ENCODE peak calls at places on chromosomes 12 and 14, in five cellular contexts. P, K, N, I and J are unnamed samples.

GRCh38 chr12:64007853-64008252 is 163.4 kb downstream of the SRGAP1 start:
- DNase-seq in P (no peak), K (no peak), N (no peak), I (no peak), J (no peak)

GRCh38 chr14:104299993-104300761 is 161.8 kb downstream of the KIF26A start:
- DNase-seq in P (no peak), K (no peak), N (peak; percentile 66), I (no peak), J (no peak)

GRCh38 chr14:29971101-29971500 is 43.5 kb upstream of the PRKD1 start:
- DNase-seq in P (no peak), K (no peak), N (no peak), I (no peak), J (no peak)

GRCh38 chr14:105272623-105273022 is 24.3 kb downstream of the BTBD6 start:
- DNase-seq in P (no peak), K (no peak), N (no peak), I (no peak), J (no peak)

GRCh38 chr12:203462-204260 is 10.3 kb downstream of the SLC6A12 start:
- DNase-seq in P (no peak), K (no peak), N (peak; percentile 68), I (no peak), J (no peak)

GRCh38 chr14:22892488-22892887 is 9.5 kb downstream of the REM2 start:
- DNase-seq in P (no peak), K (no peak), N (no peak), I (no peak), J (no peak)

GRCh38 chr14:58731465-58732330 is 93.9 kb downstream of the DACT1 start:
- DNase-seq in P (peak; percentile 99), K (no peak), N (no peak), I (no peak), J (peak; percentile 99)

GRCh38 chr12:15688202-15688736 is 100.9 kb downstream of the EPS8 start:
- DNase-seq in P (no peak), K (no peak), N (peak; percentile 74), I (peak; percentile 36), J (no peak)

GRCh38 chr14:73924337-73924736 is 25.6 kb downstream of the FAM161B start:
- DNase-seq in P (no peak), K (no peak), N (no peak), I (no peak), J (no peak)

GRCh38 chr12:14988035-14988434 is 15.2 kb downstream of the PDE6H start:
- DNase-seq in P (no peak), K (no peak), N (no peak), I (no peak), J (no peak)

GRCh38 chr12:80553316-80553715 is 109.3 kb downstream of the PTPRQ start:
- DNase-seq in P (peak; percentile 85), K (no peak), N (no peak), I (no peak), J (peak; percentile 73)

GRCh38 chr12:19130224-19131019 is 889 bp downstream of the PLEKHA5 start:
- DNase-seq in P (no peak), K (peak; percentile 11), N (peak; percentile 69), I (no peak), J (no peak)

GRCh38 chr12:97465012-97465345 is 2.4 kb downstream of the RMST start:
- DNase-seq in P (no peak), K (no peak), N (no peak), I (no peak), J (no peak)

GRCh38 chr12:85951823-85952222 is 77.7 kb downstream of the NTS start:
- DNase-seq in P (peak; percentile 34), K (no peak), N (no peak), I (no peak), J (no peak)

GRCh38 chr12:68416826-68417225 is 84.7 kb upstream of the MDM1 start:
- DNase-seq in P (no peak), K (no peak), N (no peak), I (no peak), J (no peak)

GRCh38 chr12:45974171-45974719 is 16.1 kb downstream of the SCAF11 start:
- DNase-seq in P (no peak), K (no peak), N (no peak), I (no peak), J (no peak)

GRCh38 chr12:124548854-124549378 is 18.5 kb downstream of the NCOR2 start:
- DNase-seq in P (no peak), K (no peak), N (no peak), I (peak; percentile 58), J (no peak)

GRCh38 chr12:28961948-28962384 is 187.1 kb upstream of the FAR2 start:
- DNase-seq in P (no peak), K (no peak), N (no peak), I (no peak), J (no peak)

GRCh38 chr14:76829016-76829365 is 2.8 kb downstream of the LRRC74A start:
- DNase-seq in P (no peak), K (no peak), N (no peak), I (no peak), J (no peak)

GRCh38 chr14:31559939-31560338 is 1.3 kb upstream of the NUBPL start:
- DNase-seq in P (no peak), K (no peak), N (no peak), I (no peak), J (no peak)

GRCh38 chr12:52965337-52965731 is 16.4 kb downstream of the KRT18 start:
- DNase-seq in P (no peak), K (no peak), N (no peak), I (no peak), J (no peak)

GRCh38 chr12:77685112-77685511 is 145.6 kb upstream of the NAV3 start:
- DNase-seq in P (peak; percentile 80), K (no peak), N (peak; percentile 55), I (peak; percentile 39), J (peak; percentile 63)

GRCh38 chr14:51139221-51139681 is 44.3 kb upstream of the TRIM9 start:
- DNase-seq in P (no peak), K (no peak), N (no peak), I (no peak), J (no peak)

GRCh38 chr14:100446572-100446971 is 123.4 kb downstream of the SLC25A47 start:
- DNase-seq in P (no peak), K (no peak), N (no peak), I (no peak), J (no peak)

GRCh38 chr14:50678163-50678562 is 10.1 kb upstream of the SAV1 start:
- DNase-seq in P (no peak), K (no peak), N (no peak), I (no peak), J (no peak)

GRCh38 chr12:23950011-23950774 is 723 bp upstream of the SOX5 start:
- DNase-seq in P (no peak), K (no peak), N (no peak), I (no peak), J (no peak)

GRCh38 chr14:37746140-37746832 is 150.9 kb downstream of the TTC6 start:
- DNase-seq in P (no peak), K (no peak), N (no peak), I (no peak), J (no peak)

GRCh38 chr14:68460541-68460940 is 332.3 kb downstream of the ZFP36L1 start:
- DNase-seq in P (peak; percentile 34), K (no peak), N (no peak), I (no peak), J (no peak)

GRCh38 chr12:124884587-124885438 is 21.1 kb upstream of the SCARB1 start:
- DNase-seq in P (no peak), K (no peak), N (no peak), I (no peak), J (no peak)

GRCh38 chr14:98957211-98958047 is 314.6 kb downstream of the BCL11B start:
- DNase-seq in P (peak; percentile 86), K (no peak), N (no peak), I (peak; percentile 50), J (no peak)

GRCh38 chr12:13128291-13129000 is 25.0 kb upstream of the GSG1 start:
- DNase-seq in P (no peak), K (no peak), N (no peak), I (no peak), J (peak; percentile 31)

GRCh38 chr14:22303589-22304195 is 285.3 kb downstream of the DAD1 start:
- DNase-seq in P (peak; percentile 2), K (no peak), N (no peak), I (no peak), J (no peak)

GRCh38 chr12:94380507-94380906 is 79.2 kb downstream of the CEP83 start:
- DNase-seq in P (no peak), K (no peak), N (no peak), I (no peak), J (no peak)

GRCh38 chr14:100285913-100286400 is 20.3 kb downstream of the SLC25A29 start:
- DNase-seq in P (no peak), K (no peak), N (no peak), I (no peak), J (no peak)

GRCh38 chr12:81668475-81668874 is 90.7 kb downstream of the PPFIA2 start:
- DNase-seq in P (peak; percentile 97), K (no peak), N (no peak), I (no peak), J (no peak)

GRCh38 chr12:104526320-104526719 is 69.6 kb downstream of the CHST11 start:
- DNase-seq in P (no peak), K (no peak), N (no peak), I (no peak), J (no peak)

GRCh38 chr14:38758661-38759060 is 344.4 kb downstream of the SEC23A start:
- DNase-seq in P (no peak), K (no peak), N (no peak), I (no peak), J (no peak)

GRCh38 chr12:127761880-127762279 is 505.1 kb upstream of the TMEM132C start:
- DNase-seq in P (no peak), K (no peak), N (no peak), I (no peak), J (no peak)

GRCh38 chr14:52895000-52895399 is 55.9 kb downstream of the FERMT2 start:
- DNase-seq in P (no peak), K (no peak), N (no peak), I (no peak), J (no peak)